ENCODE peak calls at places on chromosome 18, in five cellular contexts. M, E, O, U and P are unnamed samples. For H3K36me3, the result is how much of the 10 kb centered on the place peaks cover.

GRCh38 chr18:33113421-33113820 is 327.1 kb downstream of the CCDC178 start:
- DNase-seq in M (no peak), E (no peak), O (no peak), U (no peak), P (no peak)

GRCh38 chr18:59340817-59341216 is 18.2 kb downstream of the LMAN1 start:
- DNase-seq in M (no peak), E (no peak), O (no peak), U (no peak), P (no peak)

GRCh38 chr18:68314403-68314802 is 400.5 kb downstream of the TMX3 start:
- DNase-seq in M (no peak), E (no peak), O (no peak), U (no peak), P (no peak)

GRCh38 chr18:8478166-8478967 is 130.9 kb upstream of the RAB12 start:
- DNase-seq in M (peak), E (peak), O (peak), U (peak), P (peak)

GRCh38 chr18:63314991-63315662 is 4.4 kb downstream of the BCL2 start:
- DNase-seq in M (no peak), E (no peak), O (no peak), U (no peak), P (no peak)

GRCh38 chr18:62717059-62717849 is 1.9 kb downstream of the PHLPP1 start:
- DNase-seq in M (peak), E (no peak), O (peak), U (peak), P (peak)

GRCh38 chr18:50177294-50177992 is 17.5 kb downstream of the MYO5B start:
- DNase-seq in M (no peak), E (no peak), O (no peak), U (no peak), P (no peak)

GRCh38 chr18:31671951-31672350 is 12.4 kb downstream of the B4GALT6 start:
- DNase-seq in M (no peak), E (no peak), O (no peak), U (no peak), P (no peak)

GRCh38 chr18:59837586-59837985 is 62.2 kb upstream of the PMAIP1 start:
- DNase-seq in M (peak), E (no peak), O (peak), U (peak), P (peak)

GRCh38 chr18:3584266-3584665 is 134.3 kb downstream of the TGIF1 start:
- DNase-seq in M (no peak), E (no peak), O (no peak), U (no peak), P (no peak)

GRCh38 chr18:74832999-74833398 is 235.3 kb downstream of the ZNF407 start:
- DNase-seq in M (no peak), E (no peak), O (no peak), U (no peak), P (no peak)

GRCh38 chr18:51811883-51812282 is 528.1 kb upstream of the DCC start:
- DNase-seq in M (no peak), E (no peak), O (no peak), U (no peak), P (no peak)

GRCh38 chr18:23539911-23540475 is 36.7 kb downstream of the RMC1 start:
- DNase-seq in M (no peak), E (no peak), O (no peak), U (no peak), P (no peak)

GRCh38 chr18:9828794-9829712 is 56.7 kb upstream of the TXNDC2 start:
- DNase-seq in M (no peak), E (no peak), O (no peak), U (no peak), P (no peak)

GRCh38 chr18:54161267-54161666 is 63.2 kb downstream of the MBD2 start:
- DNase-seq in M (no peak), E (no peak), O (no peak), U (no peak), P (no peak)

GRCh38 chr18:22836932-22837331 is 96.2 kb upstream of the RBBP8 start:
- DNase-seq in M (no peak), E (no peak), O (no peak), U (no peak), P (no peak)

GRCh38 chr18:37019157-37019571 is 190.2 kb downstream of the KIAA1328 start:
- DNase-seq in M (no peak), E (no peak), O (no peak), U (no peak), P (no peak)

GRCh38 chr18:80104364-80104779 is 4.7 kb upstream of the ADNP2 start:
- DNase-seq in M (no peak), E (no peak), O (no peak), U (no peak), P (no peak)

GRCh38 chr18:44586782-44587524 is 93.7 kb upstream of the SETBP1 start:
- DNase-seq in M (no peak), E (no peak), O (peak), U (no peak), P (peak)

GRCh38 chr18:11669271-11669947 is 19.7 kb upstream of the GNAL start:
- DNase-seq in M (no peak), E (no peak), O (peak), U (no peak), P (no peak)

GRCh38 chr18:54075681-54076080 is 148.8 kb downstream of the MBD2 start:
- DNase-seq in M (no peak), E (no peak), O (no peak), U (no peak), P (no peak)

GRCh38 chr18:73785276-73785675 is 362.4 kb downstream of the FBXO15 start:
- DNase-seq in M (no peak), E (no peak), O (no peak), U (no peak), P (no peak)

GRCh38 chr18:12947355-12948054 is at the start of gene SEH1L:
- DNase-seq in M (peak), E (peak), O (peak), U (peak), P (peak)
- TF ChIP-seq POLR2A in M (peak), E (no peak), O (peak), U (peak), P (peak)

GRCh38 chr18:58026395-58026794 is 17.6 kb upstream of the NEDD4L start:
- DNase-seq in M (no peak), E (no peak), O (no peak), U (no peak), P (no peak)
- H3K36me3 ChIP-seq in M (under half), E (under half), O (under half), U (under half), P (under half)

GRCh38 chr18:24659837-24660720 is 199.6 kb downstream of the HRH4 start:
- DNase-seq in M (peak), E (peak), O (no peak), U (peak), P (no peak)
- H3K4me3 ChIP-seq in M (peak), E (peak), O (no peak), U (peak), P (no peak)

DNA sequence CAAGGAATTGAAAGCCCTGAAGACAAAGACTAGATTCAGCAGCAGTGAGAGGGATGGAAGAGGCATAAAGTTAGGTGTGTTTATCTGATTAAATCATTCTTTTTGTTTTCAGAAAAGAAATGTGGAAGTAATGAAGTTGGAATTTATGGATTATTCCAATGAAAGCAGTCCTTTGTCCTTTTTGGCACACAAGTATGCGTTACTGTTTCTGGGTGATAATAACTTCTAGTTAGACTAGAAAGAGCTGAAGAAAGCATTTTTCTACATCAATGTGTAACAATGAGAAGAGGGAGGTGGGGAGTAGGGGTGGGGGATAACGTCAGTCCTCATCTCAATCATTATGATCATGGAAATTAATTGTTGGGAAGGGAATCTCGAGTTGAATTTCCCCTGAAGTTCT is 53.0 kb downstream of the AQP4 start:
- DNase-seq in M (no peak), E (no peak), O (no peak), U (no peak), P (no peak)
- TF ChIP-seq POLR2A in M (no peak), E (no peak), O (no peak), U (no peak), P (no peak)

GRCh38 chr18:46097378-46097852 is 681 bp downstream of the ATP5F1A start:
- DNase-seq in M (no peak), E (no peak), O (no peak), U (no peak), P (peak)
- H3K36me3 ChIP-seq in M (under half), E (under half), O (under half), U (under half), P (under half)

GRCh38 chr18:35050638-35051287 is 9.6 kb downstream of the MAPRE2 start:
- DNase-seq in M (no peak), E (no peak), O (no peak), U (no peak), P (no peak)
- H3K4me3 ChIP-seq in M (no peak), E (peak), O (no peak), U (no peak), P (no peak)

DNA sequence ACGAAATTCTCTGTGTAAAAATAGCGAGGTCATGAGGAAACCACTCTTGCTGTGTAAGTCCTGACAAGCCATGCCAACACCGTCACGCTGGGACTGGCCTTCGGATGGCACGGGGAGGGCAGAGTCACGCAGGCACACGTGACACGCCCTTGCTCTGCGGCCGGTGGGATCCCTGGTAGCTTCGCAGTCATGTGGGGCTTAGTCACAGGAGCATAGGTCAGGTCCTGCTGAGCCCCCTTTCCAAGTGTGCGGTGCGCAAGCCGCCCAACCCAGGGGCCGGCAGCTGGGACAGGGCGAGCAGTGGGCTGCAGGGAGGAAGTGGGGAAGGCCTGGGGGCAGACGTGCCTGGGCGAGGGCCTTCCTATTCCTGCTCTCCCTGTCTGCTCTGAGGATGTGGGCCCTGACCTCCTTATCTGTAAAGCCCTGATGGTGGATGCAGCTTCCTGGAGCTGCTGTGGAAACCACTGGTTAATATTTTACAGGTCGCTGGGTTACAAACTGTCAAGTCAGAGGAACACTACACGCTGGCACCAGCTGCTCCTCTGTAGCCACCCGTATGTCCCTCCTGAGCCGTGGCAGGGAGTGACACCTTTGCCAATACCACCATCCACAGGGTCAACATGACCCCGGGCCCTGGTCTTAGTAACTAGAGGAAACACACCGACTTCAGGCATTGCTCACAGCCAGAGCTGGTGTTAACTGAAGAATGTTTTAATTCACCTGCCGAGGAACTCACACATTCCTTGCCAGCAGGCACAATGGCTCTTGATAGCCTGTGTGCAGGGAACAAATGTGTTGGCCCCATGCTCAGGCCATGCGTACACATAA is 17.8 kb downstream of the MBP start:
- DNase-seq in M (peak), E (peak), O (peak), U (peak), P (peak)
- TF ChIP-seq POLR2A in M (no peak), E (no peak), O (no peak), U (no peak), P (no peak)